ENCODE peak calls at places on chromosomes 1 and 21, in six cellular contexts. S is NCI-H2081; L is NCI-H748 treated with DMSO at 0.1 percent for 48 hours; J is HS-5; Q is activated CD4-positive, CD25-positive, alpha-beta regulatory T cell; I is iPS-NIHi11. E is an unnamed sample.

GRCh38 chr1:64038119-64038518 is 165.3 kb upstream of the UBE2U start:
- DNase-seq in L (no peak), I (no peak), J (no peak), Q (no peak), S (no peak), E (no peak)

GRCh38 chr1:115320368-115320767 is 17.7 kb downstream of the NGF start:
- DNase-seq in L (no peak), Q (no peak), S (no peak), J (no peak), I (no peak), E (no peak)

GRCh38 chr21:39022901-39023693 is 160.2 kb downstream of the PSMG1 start:
- DNase-seq in S (no peak), Q (no peak), J (no peak), I (peak), L (no peak), E (no peak)

GRCh38 chr1:12810691-12811408 is 19.7 kb downstream of the PRAMEF1 start:
- DNase-seq in L (no peak), I (no peak), Q (no peak), S (no peak), J (peak), E (no peak)

GRCh38 chr1:23449918-23450317 is 25.4 kb upstream of the TCEA3 start:
- DNase-seq in S (no peak), Q (no peak), I (no peak), J (no peak), L (no peak), E (no peak)

GRCh38 chr1:230863449-230863848 is 4.9 kb downstream of the C1orf198 start:
- DNase-seq in Q (no peak), J (no peak), S (no peak), I (peak), L (no peak), E (no peak)

GRCh38 chr1:16116625-16117024 is 39.2 kb downstream of the EPHA2 start:
- DNase-seq in J (no peak), I (no peak), L (no peak), S (no peak), Q (no peak), E (no peak)

GRCh38 chr1:110634455-110635281 is 28.5 kb upstream of the KCNA2 start:
- DNase-seq in J (no peak), I (no peak), S (no peak), L (no peak), Q (peak), E (no peak)

GRCh38 chr1:154176341-154176740 is 15.6 kb downstream of the TPM3 start:
- DNase-seq in Q (no peak), I (no peak), J (peak), S (no peak), L (no peak), E (no peak)

GRCh38 chr1:223273511-223273910 is 90.5 kb downstream of the SUSD4 start:
- DNase-seq in S (no peak), I (no peak), L (no peak), J (no peak), Q (no peak), E (no peak)

GRCh38 chr1:75764057-75764655 is 21.9 kb upstream of the RABGGTB start:
- DNase-seq in J (no peak), I (no peak), L (no peak), S (no peak), Q (no peak), E (no peak)

GRCh38 chr1:223520200-223520599 is 127.0 kb downstream of the CCDC185 start:
- DNase-seq in J (no peak), S (no peak), Q (no peak), L (no peak), I (no peak), E (no peak)

GRCh38 chr1:31784356-31785019 is 20.3 kb upstream of the ADGRB2 start:
- DNase-seq in L (no peak), I (no peak), Q (no peak), S (no peak), J (no peak), E (no peak)

GRCh38 chr1:3471356-3472087 is 17.1 kb downstream of the ARHGEF16 start:
- DNase-seq in I (peak), S (no peak), J (no peak), L (no peak), Q (no peak), E (no peak)

GRCh38 chr1:11749203-11749689 is 12.7 kb upstream of the C1orf167 start:
- DNase-seq in J (no peak), I (peak), S (peak), Q (peak), L (peak), E (no peak)

GRCh38 chr1:66000033-66000637 is 207.4 kb downstream of the PDE4B start:
- DNase-seq in J (no peak), L (no peak), S (no peak), I (no peak), Q (no peak), E (no peak)

GRCh38 chr1:200739499-200740290 is 1.0 kb downstream of the CAMSAP2 start:
- DNase-seq in L (no peak), Q (no peak), S (peak), J (no peak), I (peak), E (no peak)

GRCh38 chr1:5909576-5910275 is 82.5 kb downstream of the NPHP4 start:
- DNase-seq in Q (no peak), S (no peak), I (no peak), J (no peak), L (no peak), E (no peak)

GRCh38 chr1:68586766-68587165 is 89.9 kb upstream of the DEPDC1 start:
- DNase-seq in S (no peak), Q (no peak), I (no peak), J (no peak), L (no peak), E (no peak)

GRCh38 chr1:33302325-33302724 is 18.6 kb downstream of the A3GALT2 start:
- DNase-seq in I (no peak), Q (no peak), L (no peak), S (no peak), J (no peak), E (no peak)

GRCh38 chr21:33894736-33895288 is 20.8 kb downstream of the ATP5PO start:
- DNase-seq in L (no peak), J (peak), Q (peak), S (peak), I (peak), E (peak)

GRCh38 chr1:75394386-75395139 is 216.4 kb downstream of the SLC44A5 start:
- DNase-seq in I (no peak), J (no peak), L (no peak), S (no peak), Q (no peak), E (no peak)

GRCh38 chr1:13851726-13852125 is 151.7 kb downstream of the PRDM2 start:
- DNase-seq in I (no peak), J (no peak), S (no peak), Q (no peak), L (no peak), E (no peak)

GRCh38 chr1:9250586-9251381 is 16.2 kb downstream of the H6PD start:
- DNase-seq in Q (no peak), J (no peak), I (no peak), S (no peak), L (no peak), E (no peak)

GRCh38 chr1:42689912-42690311 is 7.7 kb downstream of the YBX1 start:
- DNase-seq in I (no peak), Q (no peak), S (no peak), L (no peak), J (no peak), E (no peak)

GRCh38 chr1:42747125-42747524 is 7.1 kb upstream of the CLDN19 start:
- DNase-seq in I (peak), Q (no peak), L (peak), J (no peak), S (peak), E (no peak)

GRCh38 chr21:26845066-26845749 is at the start of gene ADAMTS1:
- DNase-seq in S (peak), J (no peak), L (no peak), Q (no peak), I (peak), E (no peak)

GRCh38 chr1:29469457-29469856 is 233.1 kb downstream of the PTPRU start:
- DNase-seq in Q (no peak), J (no peak), S (no peak), L (no peak), I (no peak), E (no peak)

GRCh38 chr1:202589190-202589680 is 121.0 kb downstream of the SYT2 start:
- DNase-seq in I (peak), L (no peak), Q (no peak), J (peak), S (no peak), E (no peak)

GRCh38 chr1:172609528-172609927 is 49.4 kb upstream of the FASLG start:
- DNase-seq in I (no peak), J (no peak), L (no peak), Q (no peak), S (no peak), E (no peak)

E was measured in central memory CD8-positive, alpha-beta T cell.